ENCODE peak calls at places on chromosome 1, in ten cellular contexts. A is ACHN; H is HEK293T; V is NCI-H2081; M is Calu3; F is T-cell; D is stimulated activated CD4-positive, alpha-beta T cell treated with anti-CD3 and anti-CD28 coated beads, Interleukin-4, amount 100 ng/mL, for 24 hours; C is substantia nigra; J is 8988T; B is T-helper 1 cell. O is an unnamed sample.

GRCh38 chr1:63794927-63795326 is 21.1 kb downstream of the ROR1 start:
- DNase-seq in A (peak), H (no peak), V (no peak), M (no peak), F (no peak), D (no peak), C (no peak), J (peak), B (no peak), O (no peak)

GRCh38 chr1:153985341-153985912 is 712 bp downstream of the RAB13 start:
- DNase-seq in A (no peak), H (no peak), V (no peak), M (no peak), F (no peak), D (peak), C (no peak), J (no peak), B (no peak), O (no peak)

GRCh38 chr1:217647791-217648190 is 16.6 kb downstream of the SPATA17 start:
- DNase-seq in A (no peak), H (no peak), V (no peak), M (no peak), F (no peak), D (no peak), C (no peak), J (no peak), B (no peak), O (no peak)

GRCh38 chr1:18948913-18949688 is 7.4 kb downstream of the IFFO2 start:
- DNase-seq in A (no peak), H (no peak), V (no peak), M (no peak), F (no peak), D (no peak), C (no peak), J (no peak), B (no peak), O (peak)

GRCh38 chr1:168368131-168368530 is 87.5 kb downstream of the TBX19 start:
- DNase-seq in A (no peak), H (no peak), V (no peak), M (no peak), F (no peak), D (no peak), C (no peak), J (no peak), B (no peak), O (no peak)

GRCh38 chr1:58979085-58979484 is 195.2 kb upstream of the JUN start:
- DNase-seq in A (no peak), H (no peak), V (no peak), M (no peak), F (no peak), D (no peak), C (no peak), J (no peak), B (no peak), O (no peak)

GRCh38 chr1:89125571-89126233 is at the start of gene GBP2:
- DNase-seq in A (peak), H (no peak), V (no peak), M (peak), F (no peak), D (peak), C (no peak), J (no peak), B (no peak), O (no peak)

GRCh38 chr1:38246955-38247952 is 200.7 kb upstream of the POU3F1 start:
- DNase-seq in A (peak), H (peak), V (no peak), M (peak), F (no peak), D (no peak), C (no peak), J (no peak), B (no peak), O (no peak)

GRCh38 chr1:150808134-150808533 is at the start of gene CTSK:
- DNase-seq in A (no peak), H (no peak), V (no peak), M (no peak), F (no peak), D (no peak), C (no peak), J (no peak), B (no peak), O (peak)

GRCh38 chr1:199774433-199775089 is 252.9 kb upstream of the NR5A2 start:
- DNase-seq in A (peak), H (no peak), V (no peak), M (peak), F (no peak), D (no peak), C (no peak), J (no peak), B (no peak), O (no peak)

GRCh38 chr1:10646347-10646861 is 150.0 kb downstream of the CASZ1 start:
- DNase-seq in A (peak), H (peak), V (no peak), M (no peak), F (no peak), D (no peak), C (no peak), J (peak), B (no peak), O (no peak)

GRCh38 chr1:240232548-240232947 is 140.9 kb downstream of the FMN2 start:
- DNase-seq in A (no peak), H (no peak), V (no peak), M (no peak), F (no peak), D (no peak), C (no peak), J (no peak), B (no peak), O (no peak)

GRCh38 chr1:197771904-197772561 is 3.2 kb downstream of the DENND1B start:
- DNase-seq in A (no peak), H (no peak), V (no peak), M (no peak), F (no peak), D (no peak), C (no peak), J (no peak), B (no peak), O (no peak)

GRCh38 chr1:63969461-63969893 is 195.7 kb downstream of the ROR1 start:
- DNase-seq in A (peak), H (no peak), V (no peak), M (peak), F (no peak), D (no peak), C (peak), J (no peak), B (no peak), O (no peak)

GRCh38 chr1:19080715-19081114 is 124.2 kb upstream of the IFFO2 start:
- DNase-seq in A (peak), H (no peak), V (no peak), M (no peak), F (no peak), D (no peak), C (no peak), J (no peak), B (no peak), O (no peak)

GRCh38 chr1:197437891-197438853 is 170.1 kb downstream of the CRB1 start:
- DNase-seq in A (no peak), H (no peak), V (no peak), M (no peak), F (no peak), D (no peak), C (no peak), J (no peak), B (no peak), O (no peak)

GRCh38 chr1:8357329-8358101 is 39.6 kb downstream of the SLC45A1 start:
- DNase-seq in A (no peak), H (no peak), V (no peak), M (no peak), F (no peak), D (no peak), C (no peak), J (no peak), B (no peak), O (no peak)

GRCh38 chr1:78223417-78224215 is 177.8 kb downstream of the GIPC2 start:
- DNase-seq in A (no peak), H (no peak), V (no peak), M (peak), F (no peak), D (no peak), C (no peak), J (no peak), B (no peak), O (no peak)

GRCh38 chr1:78003882-78004718 is 639 bp upstream of the DNAJB4 start:
- DNase-seq in A (peak), H (peak), V (peak), M (peak), F (peak), D (peak), C (peak), J (no peak), B (no peak), O (peak)